ENCODE peak calls at places on chromosomes 6 and 20, in seven cellular contexts. L is C1 segment of cervical spinal cord, G is NCI-H2081 treated with DMSO at 0.1 percent for 48 hours, C is colonic mucosa, I is NCI-H1694 treated with DMSO at 0.1 percent for 48 hours, J is dorsolateral prefrontal cortex, D is fibroblast of mammary gland. F is an unnamed sample.

GRCh38 chr20:18288748-18289705 is 700 bp downstream of the ZNF133 start:
- DNase-seq in G (no peak), I (no peak), L (no peak), C (no peak), D (peak), J (no peak), F (peak)

GRCh38 chr6:45052325-45052724 is 275.8 kb upstream of the RUNX2 start:
- DNase-seq in G (no peak), L (no peak), D (no peak), I (no peak), C (no peak), J (no peak), F (no peak)

GRCh38 chr6:3849681-3850450 is 693 bp downstream of the FAM50B start:
- DNase-seq in J (no peak), I (no peak), C (peak), D (no peak), G (no peak), L (no peak), F (no peak)

GRCh38 chr6:99458319-99458718 is 33.2 kb upstream of the PNISR start:
- DNase-seq in L (no peak), J (no peak), G (no peak), D (peak), C (no peak), I (peak), F (no peak)

GRCh38 chr6:42200035-42200434 is 5.3 kb upstream of the GUCA1B start:
- DNase-seq in J (no peak), D (peak), I (no peak), G (no peak), L (no peak), C (peak), F (no peak)

GRCh38 chr6:170045981-170046667 is 244.8 kb downstream of the DLL1 start:
- DNase-seq in L (no peak), G (no peak), C (no peak), D (no peak), J (no peak), I (no peak), F (no peak)

GRCh38 chr20:37552415-37552814 is 24.7 kb upstream of the BLCAP start:
- DNase-seq in G (no peak), C (no peak), J (no peak), L (no peak), I (no peak), D (peak), F (no peak)

GRCh38 chr6:145099713-145100112 is 635.6 kb downstream of the EPM2A start:
- DNase-seq in D (no peak), J (no peak), L (no peak), C (no peak), I (no peak), G (no peak), F (no peak)

GRCh38 chr6:149763866-149764265 is 14.3 kb downstream of the PCMT1 start:
- DNase-seq in J (no peak), C (no peak), I (no peak), G (no peak), L (no peak), D (peak), F (no peak)

GRCh38 chr20:62477669-62478450 is 2.1 kb upstream of the GATA5 start:
- DNase-seq in J (no peak), D (no peak), C (no peak), G (no peak), L (no peak), I (no peak), F (no peak)

GRCh38 chr6:93972791-93973190 is 553.4 kb upstream of the EPHA7 start:
- DNase-seq in D (peak), I (no peak), C (no peak), G (no peak), J (no peak), L (no peak), F (no peak)

GRCh38 chr6:11368264-11368663 is 135.8 kb upstream of the NEDD9 start:
- DNase-seq in G (no peak), I (no peak), C (no peak), J (no peak), L (no peak), D (no peak), F (no peak)

GRCh38 chr20:7714549-7714948 is 225.7 kb downstream of the HAO1 start:
- DNase-seq in J (no peak), I (no peak), L (no peak), G (no peak), D (no peak), C (no peak), F (no peak)

GRCh38 chr6:20998748-20999448 is 464.6 kb downstream of the CDKAL1 start:
- DNase-seq in D (peak), I (no peak), C (no peak), G (no peak), L (no peak), J (no peak), F (no peak)

GRCh38 chr6:45420909-45421699 is 43.4 kb upstream of the SUPT3H start:
- DNase-seq in I (no peak), G (no peak), D (no peak), J (no peak), C (no peak), L (no peak), F (no peak)

GRCh38 chr6:52538252-52538905 is 38.5 kb downstream of the TRAM2 start:
- DNase-seq in L (no peak), D (no peak), I (no peak), G (no peak), C (no peak), J (no peak), F (no peak)

GRCh38 chr6:530425-530824 is 126.5 kb downstream of the HUS1B start:
- DNase-seq in G (no peak), L (no peak), C (no peak), J (no peak), I (no peak), D (no peak), F (no peak)

GRCh38 chr6:42021847-42022754 is 28.2 kb upstream of the TAF8 start:
- DNase-seq in D (peak), J (no peak), I (no peak), G (no peak), C (no peak), L (no peak), F (no peak)

GRCh38 chr6:127302728-127303675 is 36.3 kb downstream of the RNF146 start:
- DNase-seq in L (no peak), I (peak), D (peak), J (no peak), G (no peak), C (peak), F (no peak)

GRCh38 chr6:53831956-53832660 is 37.3 kb downstream of the LRRC1 start:
- DNase-seq in G (no peak), I (no peak), D (no peak), J (no peak), L (no peak), C (no peak), F (no peak)

GRCh38 chr6:26205625-26206574 is 118.7 kb downstream of the HFE start:
- DNase-seq in I (no peak), C (no peak), L (peak), D (peak), G (no peak), J (no peak), F (no peak)

GRCh38 chr6:36035240-36035639 is 7.6 kb downstream of the MAPK14 start:
- DNase-seq in I (no peak), D (peak), J (no peak), G (no peak), L (no peak), C (no peak), F (no peak)

GRCh38 chr6:108115598-108116058 is 41.1 kb upstream of the OSTM1 start:
- DNase-seq in C (peak), J (no peak), L (peak), D (peak), G (no peak), I (no peak), F (no peak)

GRCh38 chr6:78605909-78606446 is 261.4 kb upstream of the IRAK1BP1 start:
- DNase-seq in J (no peak), I (no peak), D (peak), C (no peak), G (no peak), L (no peak), F (no peak)

GRCh38 chr20:57429579-57430202 is 38.5 kb downstream of the RBM38 start:
- DNase-seq in C (no peak), J (no peak), I (no peak), L (no peak), D (peak), G (no peak), F (no peak)

GRCh38 chr20:15627089-15627488 is 946.2 kb downstream of the KIF16B start:
- DNase-seq in D (no peak), C (no peak), I (no peak), G (no peak), J (no peak), L (no peak), F (no peak)

GRCh38 chr6:131917318-131917717 is 33.9 kb downstream of the CCN2 start:
- DNase-seq in G (no peak), D (no peak), I (no peak), J (no peak), C (no peak), L (no peak), F (no peak)

GRCh38 chr6:36820700-36821580 is 18.3 kb downstream of the CPNE5 start:
- DNase-seq in I (no peak), D (peak), G (no peak), L (no peak), J (no peak), C (no peak), F (no peak)

GRCh38 chr20:53034899-53035298 is 62.7 kb downstream of the TSHZ2 start:
- DNase-seq in L (no peak), G (no peak), I (no peak), C (no peak), D (no peak), J (no peak), F (no peak)

GRCh38 chr20:52484438-52484837 is 292.9 kb upstream of the ZFP64 start:
- DNase-seq in G (no peak), C (no peak), D (no peak), L (no peak), J (no peak), I (no peak), F (no peak)

GRCh38 chr20:55488593-55488992 is 516.7 kb downstream of the CBLN4 start:
- DNase-seq in J (no peak), D (no peak), C (no peak), L (no peak), G (no peak), I (no peak), F (no peak)

GRCh38 chr6:75986935-75987334 is 85.5 kb downstream of the IMPG1 start:
- DNase-seq in L (no peak), C (no peak), G (no peak), I (no peak), D (no peak), J (no peak), F (no peak)

GRCh38 chr6:26199773-26200728 is 112.8 kb downstream of the HFE start:
- DNase-seq in C (no peak), I (no peak), D (no peak), J (no peak), G (no peak), L (no peak), F (no peak)

GRCh38 chr20:47785900-47786762 is 850 bp upstream of the SULF2 start:
- DNase-seq in C (peak), I (peak), D (peak), G (no peak), J (peak), L (peak), F (no peak)

GRCh38 chr6:43681303-43681702 is 6.3 kb downstream of the MRPS18A start:
- DNase-seq in D (no peak), L (no peak), J (no peak), C (peak), I (no peak), G (no peak), F (no peak)

GRCh38 chr6:42131531-42131930 is 10.9 kb downstream of the C6orf132 start:
- DNase-seq in L (no peak), J (no peak), D (peak), I (no peak), G (no peak), C (no peak), F (no peak)

GRCh38 chr20:56636701-56637100 is 7.6 kb downstream of the TFAP2C start:
- DNase-seq in L (no peak), C (no peak), D (peak), J (no peak), I (no peak), G (no peak), F (no peak)

GRCh38 chr6:113907107-113907506 is 50.0 kb downstream of the MARCKS start:
- DNase-seq in L (no peak), D (no peak), J (no peak), I (no peak), C (no peak), G (no peak), F (no peak)